ENCODE peak calls at places on chromosomes 4 and X, in five cellular contexts. D is left ventricle myocardium inferior, P is mesendoderm, V is K562, M is suprapubic skin. N is an unnamed sample. For H3K4me1, the result is how much of the 10 kb centered on the place peaks cover.

GRCh38 chr4:165476214-165477098 is 97.6 kb downstream of the CPE start:
- DNase-seq in D (no peak), P (no peak), V (peak), M (no peak), N (no peak)

GRCh38 chrX:23616361-23616760 is 50.9 kb upstream of the PRDX4 start:
- DNase-seq in D (no peak), P (peak), V (peak), M (no peak), N (no peak)

GRCh38 chr4:1047106-1047975 is 35.9 kb downstream of the FGFRL1 start:
- DNase-seq in D (peak), P (no peak), V (no peak), M (peak), N (no peak)

GRCh38 chr4:103478729-103479128 is 241.1 kb downstream of the TACR3 start:
- DNase-seq in D (no peak), P (peak), V (no peak), M (no peak), N (no peak)

GRCh38 chr4:4425119-4425690 is 38.3 kb downstream of the NSG1 start:
- DNase-seq in D (no peak), P (no peak), V (no peak), M (no peak), N (no peak)

GRCh38 chr4:122716825-122717448 is 15.6 kb upstream of the BBS12 start:
- DNase-seq in D (peak), P (peak), V (peak), M (no peak), N (peak)

GRCh38 chr4:31239886-31240285 is 519.7 kb downstream of the PCDH7 start:
- DNase-seq in D (no peak), P (no peak), V (no peak), M (no peak), N (no peak)

GRCh38 chr4:84825701-84826100 is 140.8 kb downstream of the WDFY3 start:
- DNase-seq in D (no peak), P (no peak), V (no peak), M (no peak), N (no peak)

GRCh38 chrX:65480960-65481359 is 53.6 kb downstream of the LAS1L start:
- DNase-seq in D (no peak), P (peak), V (no peak), M (no peak), N (no peak)

GRCh38 chrX:65476564-65476963 is 58.0 kb downstream of the LAS1L start:
- DNase-seq in D (no peak), P (no peak), V (no peak), M (no peak), N (no peak)
- H3K27ac ChIP-seq in D (no peak), P (no peak), V (no peak), M (no peak), N (no peak)

DNA sequence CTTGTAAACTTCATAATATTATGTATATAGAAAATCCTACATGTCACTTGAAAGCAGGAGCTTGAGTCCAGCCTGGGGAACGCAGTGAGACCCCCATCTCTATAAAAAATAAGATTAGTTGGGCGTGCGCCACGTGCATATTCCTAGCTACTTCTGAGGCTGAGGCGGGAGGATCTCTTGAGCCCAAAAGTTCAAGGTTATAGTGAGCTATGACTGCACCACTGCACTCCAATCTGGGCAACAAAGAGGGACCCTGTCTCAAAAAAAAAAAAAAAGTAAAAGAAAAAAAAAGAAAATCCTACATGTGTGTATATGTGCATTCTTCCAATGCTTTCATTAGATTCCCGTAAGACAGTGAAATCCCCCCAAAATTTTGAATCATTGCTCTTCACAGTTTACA is 1.7 kb downstream of the SEC31A start:
- DNase-seq in D (no peak), P (no peak), V (no peak), M (no peak), N (no peak)
- H3K4me1 ChIP-seq in D (half or more), P (under half), V (under half), M (under half), N (under half)

GRCh38 chrX:123854329-123854728 is 5.5 kb upstream of the XIAP start:
- DNase-seq in D (no peak), P (no peak), V (no peak), M (no peak), N (no peak)
- H3K27ac ChIP-seq in D (no peak), P (no peak), V (no peak), M (no peak), N (no peak)

DNA sequence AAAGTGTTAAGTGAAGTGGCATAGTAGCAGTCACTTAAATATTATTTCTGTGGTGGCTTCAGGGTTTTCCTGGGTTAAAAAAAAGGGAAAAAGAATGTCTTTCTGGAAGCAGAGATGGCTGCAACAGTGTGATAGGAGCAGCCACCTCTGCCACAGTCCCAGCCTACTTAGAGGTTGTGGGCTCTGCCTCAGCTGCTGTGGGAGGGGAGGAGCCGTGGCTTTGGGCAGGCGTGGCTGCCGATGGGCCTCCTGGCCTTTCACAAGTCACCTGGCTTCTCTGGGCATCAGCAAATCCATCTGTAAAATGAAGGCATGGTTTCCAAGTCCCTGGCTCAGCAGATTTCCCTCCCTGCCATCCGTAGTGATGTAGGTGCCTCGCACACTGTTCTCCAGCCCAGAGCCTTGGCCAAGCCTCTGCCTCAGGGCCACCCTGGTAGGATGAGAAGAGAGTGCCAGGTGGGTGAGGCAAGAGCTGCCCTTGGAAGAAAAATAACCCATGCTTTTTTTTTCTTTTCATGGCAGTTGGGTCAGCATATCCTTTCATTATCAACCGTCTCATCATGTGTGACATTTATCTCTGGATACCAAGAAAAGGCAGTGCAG is 66.0 kb downstream of the PTTG2 start:
- DNase-seq in D (no peak), P (no peak), V (no peak), M (no peak), N (no peak)
- H3K4me1 ChIP-seq in D (under half), P (under half), V (under half), M (under half), N (under half)

DNA sequence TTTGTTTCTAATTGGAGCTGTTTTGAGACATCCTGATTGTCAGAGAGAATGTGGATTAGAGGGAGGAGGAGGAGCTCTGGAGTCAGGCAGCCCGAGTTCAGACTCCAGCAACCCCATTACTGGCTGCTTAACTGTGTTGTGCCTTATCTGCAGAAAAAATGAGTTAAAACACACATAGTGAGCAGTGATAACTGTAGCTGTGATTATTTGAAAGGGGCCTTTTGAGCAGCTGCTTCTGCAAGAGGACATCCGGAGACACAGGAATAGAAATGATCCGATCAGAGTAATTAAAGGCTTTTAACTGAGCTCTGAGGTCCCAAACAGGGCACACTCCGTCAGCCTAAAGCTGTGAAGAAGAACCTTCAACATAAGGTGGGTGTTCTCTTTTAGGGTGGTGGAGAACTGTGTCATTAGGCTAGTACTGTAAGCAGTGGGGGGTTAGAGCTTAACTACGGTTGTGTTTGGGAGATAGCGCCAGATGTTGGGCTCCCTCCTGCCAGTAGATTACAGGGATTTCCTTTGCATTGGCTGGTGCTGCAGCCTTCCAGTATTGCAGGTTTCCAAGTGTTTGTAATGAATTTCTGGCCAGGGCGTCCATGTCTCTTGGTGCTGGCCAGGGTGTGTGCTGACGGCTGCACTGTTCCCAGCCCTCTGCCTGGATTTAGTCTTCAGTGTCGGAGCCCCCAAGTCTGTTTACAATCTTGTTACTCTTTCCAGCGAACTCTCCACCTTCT is 24.3 kb downstream of the ADD1 start:
- DNase-seq in D (peak), P (peak), V (peak), M (no peak), N (no peak)
- H3K27ac ChIP-seq in D (peak), P (peak), V (peak), M (peak), N (no peak)

GRCh38 chr4:184374006-184374405 is 100.3 kb downstream of the IRF2 start:
- DNase-seq in D (no peak), P (no peak), V (no peak), M (no peak), N (no peak)

GRCh38 chr4:184369871-184370270 is 104.5 kb downstream of the IRF2 start:
- DNase-seq in D (no peak), P (no peak), V (no peak), M (no peak), N (no peak)

GRCh38 chr4:184370711-184371389 is 103.5 kb downstream of the IRF2 start:
- DNase-seq in D (no peak), P (no peak), V (no peak), M (no peak), N (no peak)

GRCh38 chr4:184368731-184369130 is 105.6 kb downstream of the IRF2 start:
- DNase-seq in D (no peak), P (no peak), V (no peak), M (no peak), N (no peak)

GRCh38 chr4:184371390-184371787 is 103.0 kb downstream of the IRF2 start:
- DNase-seq in D (no peak), P (no peak), V (no peak), M (peak), N (no peak)
- H3K4me1 ChIP-seq in D (under half), P (under half), V (under half), M (under half), N (under half)

DNA sequence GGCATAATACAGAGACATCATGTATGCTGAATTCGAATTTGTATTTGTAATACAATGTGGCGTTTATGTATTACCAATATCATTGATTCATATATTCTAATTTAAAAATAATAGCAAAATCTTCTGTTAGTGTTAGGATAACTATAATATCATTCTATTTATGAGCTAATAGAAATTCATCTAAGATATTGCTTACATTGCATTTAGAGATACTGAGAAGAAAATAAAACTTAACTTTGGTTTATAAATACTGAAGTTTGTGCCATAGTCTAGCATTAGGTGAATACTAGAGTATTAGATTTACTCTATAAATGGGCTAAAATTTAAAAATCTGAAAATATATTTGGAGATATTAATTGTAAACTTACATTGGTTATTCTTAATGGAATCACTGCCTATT is 1590.6 kb downstream of the PCDH18 start:
- DNase-seq in D (no peak), P (no peak), V (no peak), M (no peak), N (no peak)
- H3K27ac ChIP-seq in D (no peak), P (no peak), V (no peak), M (no peak), N (no peak)

GRCh38 chr4:25814323-25814722 is 48.5 kb downstream of the SEL1L3 start:
- DNase-seq in D (peak), P (no peak), V (no peak), M (no peak), N (no peak)
- H3K4me1 ChIP-seq in D (under half), P (under half), V (under half), M (under half), N (under half)

GRCh38 chrX:28628101-28628500 is 40.9 kb downstream of the IL1RAPL1 start:
- DNase-seq in D (no peak), P (no peak), V (no peak), M (no peak), N (no peak)

GRCh38 chrX:28625223-28625622 is 38.0 kb downstream of the IL1RAPL1 start:
- DNase-seq in D (no peak), P (no peak), V (no peak), M (no peak), N (no peak)
- H3K27ac ChIP-seq in D (peak), P (no peak), V (no peak), M (no peak), N (no peak)

GRCh38 chr4:8227201-8227770 is 28.2 kb downstream of the SH3TC1 start:
- DNase-seq in D (no peak), P (no peak), V (no peak), M (no peak), N (no peak)

GRCh38 chr4:8227771-8228318 is 28.8 kb downstream of the SH3TC1 start:
- DNase-seq in D (no peak), P (no peak), V (no peak), M (no peak), N (no peak)

GRCh38 chr4:8229341-8229975 is 30.4 kb downstream of the SH3TC1 start:
- DNase-seq in D (no peak), P (no peak), V (no peak), M (no peak), N (no peak)

GRCh38 chr4:8230033-8230432 is 30.9 kb downstream of the SH3TC1 start:
- DNase-seq in D (no peak), P (no peak), V (no peak), M (no peak), N (no peak)

DNA sequence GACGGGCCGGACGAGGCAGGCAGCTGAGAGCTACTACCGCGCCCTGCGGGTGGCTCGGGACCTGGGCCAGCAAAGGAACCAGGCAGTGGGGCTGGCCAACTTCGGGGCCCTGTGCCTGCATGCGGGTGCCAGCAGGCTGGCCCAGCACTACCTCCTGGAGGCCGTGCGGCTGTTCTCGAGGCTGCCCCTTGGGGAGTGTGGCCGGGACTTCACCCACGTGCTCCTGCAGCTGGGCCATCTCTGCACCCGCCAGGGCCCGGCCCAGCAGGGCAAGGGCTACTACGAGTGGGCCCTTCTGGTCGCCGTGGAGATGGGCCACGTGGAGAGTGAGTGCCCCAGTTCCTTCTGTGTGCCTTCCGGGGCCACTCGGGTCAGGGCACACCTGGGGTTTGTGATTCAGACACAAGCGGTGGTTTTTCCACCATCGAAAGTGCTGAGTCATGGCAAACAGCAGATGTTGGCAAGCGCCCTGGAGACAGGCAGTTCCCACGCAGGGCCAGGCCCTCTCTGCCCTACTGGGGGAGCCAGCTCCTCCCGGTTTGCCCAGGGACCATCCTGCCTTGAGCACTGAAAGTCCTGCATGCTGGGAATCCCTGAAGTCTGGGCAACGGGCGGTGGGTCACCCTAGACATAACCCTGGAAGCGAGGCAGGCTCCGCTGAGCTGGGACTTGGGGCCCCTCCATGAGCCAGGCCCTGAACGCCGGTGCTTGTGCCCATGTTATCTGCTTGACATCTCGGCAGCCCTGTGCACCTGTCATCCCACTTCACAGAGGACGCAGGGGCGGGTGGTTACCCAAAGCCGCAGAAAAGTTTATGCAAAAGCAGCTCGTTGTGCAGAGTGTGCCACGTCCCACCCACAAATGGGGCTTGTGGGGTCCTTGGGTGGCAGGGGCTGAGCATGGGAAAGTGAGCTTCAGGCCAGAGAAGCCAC is 29.5 kb downstream of the SH3TC1 start:
- DNase-seq in D (peak), P (peak), V (peak), M (no peak), N (peak)
- H3K4me1 ChIP-seq in D (under half), P (under half), V (under half), M (under half), N (under half)

N was measured in CD4-positive, alpha-beta memory T cell.